ENCODE peak calls at places on chromosomes 16 and 17, in four cellular contexts. K, I, R and N are unnamed samples.
A peak's percentile ranks its signal among the peaks of the same experiment; 100 is the strongest.

GRCh38 chr17:82107341-82107860 is 9.4 kb upstream of the FASN start:
- DNase-seq in K (no peak), I (no peak), R (no peak), N (no peak)

GRCh38 chr16:77043076-77043475 is 147.9 kb upstream of the MON1B start:
- DNase-seq in K (peak; percentile 62), I (no peak), R (no peak), N (no peak)

GRCh38 chr17:42571435-42572225 is 4.7 kb downstream of the MLX start:
- DNase-seq in K (no peak), I (no peak), R (no peak), N (no peak)

GRCh38 chr16:15907863-15908478 is 19.6 kb upstream of the CEP20 start:
- DNase-seq in K (no peak), I (no peak), R (peak; percentile 42), N (no peak)

GRCh38 chr16:68839831-68840230 is 3.5 kb upstream of the TANGO6 start:
- DNase-seq in K (no peak), I (no peak), R (no peak), N (no peak)

GRCh38 chr16:17343028-17343427 is 127.7 kb downstream of the XYLT1 start:
- DNase-seq in K (no peak), I (peak; percentile 4), R (no peak), N (peak; percentile 60)

GRCh38 chr17:82952019-82952418 is 112.2 kb upstream of the ZNF750 start:
- DNase-seq in K (no peak), I (no peak), R (no peak), N (no peak)

GRCh38 chr17:63433746-63434591 is 12.1 kb downstream of the CYB561 start:
- DNase-seq in K (peak; percentile 85), I (no peak), R (no peak), N (no peak)

GRCh38 chr17:45284176-45285140 is 22.6 kb upstream of the SPATA32 start:
- DNase-seq in K (no peak), I (peak; percentile 13), R (no peak), N (no peak)

GRCh38 chr17:69828087-69828486 is 246.9 kb upstream of the KCNJ16 start:
- DNase-seq in K (peak; percentile 41), I (no peak), R (no peak), N (no peak)

GRCh38 chr17:41340934-41341861 is 9.4 kb downstream of the KRT33A start:
- DNase-seq in K (no peak), I (peak; percentile 34), R (no peak), N (peak; percentile 87)

GRCh38 chr17:50027639-50028206 is 28.2 kb upstream of the ITGA3 start:
- DNase-seq in K (peak; percentile 88), I (no peak), R (no peak), N (no peak)

GRCh38 chr17:34285304-34285792 is at the start of gene CCL11:
- DNase-seq in K (no peak), I (no peak), R (no peak), N (no peak)

GRCh38 chr16:19899605-19899955 is 14.9 kb upstream of the GPRC5B start:
- DNase-seq in K (no peak), I (no peak), R (no peak), N (no peak)

GRCh38 chr17:64386412-64387144 is 4.1 kb downstream of the PECAM1 start:
- DNase-seq in K (no peak), I (no peak), R (no peak), N (no peak)

GRCh38 chr16:85800321-85800669 is 800 bp downstream of the COX4I1 start:
- DNase-seq in K (peak; percentile 53), I (no peak), R (peak; percentile 15), N (no peak)

GRCh38 chr17:45924332-45924820 is 30.0 kb downstream of the MAPT start:
- DNase-seq in K (no peak), I (no peak), R (no peak), N (no peak)

GRCh38 chr17:68777243-68777855 is 176.2 kb upstream of the FAM20A start:
- DNase-seq in K (peak; percentile 87), I (no peak), R (peak; percentile 71), N (peak; percentile 23)

GRCh38 chr17:79733692-79734070 is 2.9 kb downstream of the ENPP7 start:
- DNase-seq in K (no peak), I (no peak), R (no peak), N (no peak)

GRCh38 chr17:43766413-43767052 is 7.9 kb upstream of the SOST start:
- DNase-seq in K (peak; percentile 70), I (peak; percentile 38), R (peak; percentile 72), N (peak; percentile 36)

GRCh38 chr17:75260679-75261335 is 599 bp downstream of the GGA3 start:
- DNase-seq in K (no peak), I (no peak), R (no peak), N (no peak)

GRCh38 chr17:49994085-49995054 is 654 bp downstream of the DLX3 start:
- DNase-seq in K (peak; percentile 23), I (no peak), R (no peak), N (no peak)

GRCh38 chr16:3400779-3401688 is at the start of the genes ZNF174 and ZSCAN32:
- DNase-seq in K (peak; percentile 99), I (peak; percentile 96), R (peak; percentile 98), N (peak; percentile 99)
- H3K9me3 ChIP-seq in K (peaks cover 25% of the 10 kb centered on the region), I (peaks cover 14% of the 10 kb centered on the region), R (no peaks in the 10 kb centered on the region), N (peaks cover 7% of the 10 kb centered on the region)

GRCh38 chr17:5181509-5182305 is 10.0 kb downstream of the ZNF594 start:
- DNase-seq in K (no peak), I (no peak), R (no peak), N (no peak)
- H3K9me3 ChIP-seq in K (peaks cover 99% of the 10 kb centered on the region), I (peaks cover 59% of the 10 kb centered on the region), R (peaks cover 13% of the 10 kb centered on the region), N (peaks cover 60% of the 10 kb centered on the region)

DNA sequence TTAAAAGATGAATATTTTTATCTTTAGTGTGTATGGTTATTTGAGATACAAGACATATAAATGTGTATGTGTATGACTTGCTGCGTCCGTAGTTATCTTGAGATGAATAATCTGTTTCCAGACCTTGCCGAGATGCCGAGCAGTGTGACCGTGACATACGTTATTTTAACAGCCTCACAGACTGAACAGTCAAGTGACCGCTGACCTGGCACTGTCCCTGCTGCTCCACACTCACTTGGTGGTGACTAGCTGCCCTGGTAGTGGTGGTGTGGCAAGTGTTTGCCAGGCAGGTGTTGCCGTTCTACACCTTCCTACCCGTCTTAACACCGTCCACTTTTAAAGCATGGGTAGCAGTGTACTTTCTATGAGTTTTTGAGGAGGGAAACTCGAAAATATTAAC is 5.0 kb downstream of the ZC3H18 start:
- DNase-seq in K (no peak), I (no peak), R (no peak), N (no peak)
- H3K9me3 ChIP-seq in K (no peaks in the 10 kb centered on the region), I (no peaks in the 10 kb centered on the region), R (no peaks in the 10 kb centered on the region), N (no peaks in the 10 kb centered on the region)

GRCh38 chr17:3681057-3681456 is 12.4 kb downstream of the EMC6 start:
- DNase-seq in K (no peak), I (no peak), R (no peak), N (no peak)
- H3K9me3 ChIP-seq in K (no peaks in the 10 kb centered on the region), I (no peaks in the 10 kb centered on the region), R (no peaks in the 10 kb centered on the region), N (no peaks in the 10 kb centered on the region)